ENCODE peak calls at places on chromosomes 13 and 19, in five cellular contexts. N is T-helper 1 cell, G is GOT3, D is COR-L47, O is neural crest cell. J is an unnamed sample.

GRCh38 chr19:12052571-12053169 is at the start of gene ZNF878:
- DNase-seq in N (peak; percentile 37), G (peak; percentile 56), D (peak; percentile 90), O (peak; percentile 92), J (peak; percentile 95)

GRCh38 chr13:51148952-51149573 is 38.0 kb upstream of the C13orf42 start:
- DNase-seq in N (no peak), G (no peak), D (peak; percentile 58), O (peak; percentile 38), J (peak; percentile 64)

GRCh38 chr13:46761866-46762265 is 35.1 kb downstream of the ESD start:
- DNase-seq in N (no peak), G (no peak), D (no peak), O (no peak), J (no peak)

GRCh38 chr13:50592412-50593145 is 250.9 kb downstream of the DLEU7 start:
- DNase-seq in N (no peak), G (no peak), D (no peak), O (no peak), J (no peak)

GRCh38 chr19:39247701-39248664 is 673 bp downstream of the IFNL4 start:
- DNase-seq in N (no peak), G (no peak), D (no peak), O (no peak), J (no peak)

GRCh38 chr13:109297628-109298027 is 488.8 kb downstream of the IRS2 start:
- DNase-seq in N (no peak), G (no peak), D (no peak), O (no peak), J (no peak)

GRCh38 chr19:2488405-2488941 is 12.5 kb downstream of the GADD45B start:
- DNase-seq in N (no peak), G (no peak), D (no peak), O (no peak), J (no peak)

GRCh38 chr19:40238775-40239174 is 12.3 kb upstream of the CCNP start:
- DNase-seq in N (no peak), G (no peak), D (no peak), O (no peak), J (no peak)